ENCODE peak calls at places on chromosome 14, in seven cellular contexts. One of them, this sample, is unnamed. For H3K27me3, the result is how much of the 10 kb centered on the place peaks cover.

GRCh38 chr14:99137001-99137700 is 134.8 kb downstream of the BCL11B start:
- DNase-seq in sigmoid colon: peak
- DNase-seq in ovary: no peak
- DNase-seq in tibial nerve: no peak
- DNase-seq in stomach: peak
- DNase-seq in suprapubic skin: no peak
- DNase-seq in transverse colon: no peak
- DNase-seq in this sample: peak

GRCh38 chr14:50410016-50410530 is 13.4 kb upstream of the CDKL1 start:
- DNase-seq in sigmoid colon: no peak
- DNase-seq in ovary: no peak
- DNase-seq in tibial nerve: no peak
- DNase-seq in stomach: no peak
- DNase-seq in suprapubic skin: no peak
- DNase-seq in transverse colon: no peak
- DNase-seq in this sample: no peak

GRCh38 chr14:105499256-105500035 is 8.4 kb downstream of the TEDC1 start:
- DNase-seq in sigmoid colon: peak
- DNase-seq in ovary: no peak
- DNase-seq in tibial nerve: no peak
- DNase-seq in stomach: no peak
- DNase-seq in suprapubic skin: peak
- DNase-seq in transverse colon: no peak
- DNase-seq in this sample: no peak

GRCh38 chr14:74980746-74981661 is 21.7 kb upstream of the EIF2B2 start:
- DNase-seq in sigmoid colon: no peak
- DNase-seq in ovary: no peak
- DNase-seq in tibial nerve: no peak
- DNase-seq in stomach: no peak
- DNase-seq in suprapubic skin: peak
- DNase-seq in transverse colon: no peak
- DNase-seq in this sample: no peak

GRCh38 chr14:102481791-102482238 is 27.8 kb downstream of the ANKRD9 start:
- DNase-seq in sigmoid colon: peak
- DNase-seq in ovary: no peak
- DNase-seq in tibial nerve: no peak
- DNase-seq in stomach: no peak
- DNase-seq in suprapubic skin: no peak
- DNase-seq in transverse colon: no peak
- DNase-seq in this sample: no peak

GRCh38 chr14:36785511-36785910 is 123.9 kb downstream of the PAX9 start:
- DNase-seq in sigmoid colon: no peak
- DNase-seq in ovary: no peak
- DNase-seq in tibial nerve: no peak
- DNase-seq in stomach: no peak
- DNase-seq in suprapubic skin: no peak
- DNase-seq in transverse colon: no peak
- DNase-seq in this sample: no peak

GRCh38 chr14:99562848-99563748 is 40.9 kb downstream of the CCDC85C start:
- DNase-seq in sigmoid colon: peak
- DNase-seq in ovary: peak
- DNase-seq in tibial nerve: peak
- DNase-seq in stomach: peak
- DNase-seq in suprapubic skin: no peak
- DNase-seq in transverse colon: peak
- DNase-seq in this sample: no peak

GRCh38 chr14:74882103-74882920 is 596 bp downstream of the DLST start:
- DNase-seq in sigmoid colon: peak
- DNase-seq in ovary: no peak
- DNase-seq in tibial nerve: no peak
- DNase-seq in stomach: peak
- DNase-seq in suprapubic skin: peak
- DNase-seq in transverse colon: peak
- DNase-seq in this sample: no peak

GRCh38 chr14:101564819-101565698 is 3.8 kb downstream of the DIO3 start:
- DNase-seq in sigmoid colon: no peak
- DNase-seq in ovary: no peak
- DNase-seq in tibial nerve: no peak
- DNase-seq in stomach: no peak
- DNase-seq in suprapubic skin: no peak
- DNase-seq in transverse colon: no peak
- DNase-seq in this sample: no peak

GRCh38 chr14:37550511-37550910 is 44.5 kb downstream of the FOXA1 start:
- DNase-seq in sigmoid colon: no peak
- DNase-seq in ovary: no peak
- DNase-seq in tibial nerve: no peak
- DNase-seq in stomach: no peak
- DNase-seq in suprapubic skin: no peak
- DNase-seq in transverse colon: no peak
- DNase-seq in this sample: no peak

GRCh38 chr14:92984896-92985295 is 61.9 kb downstream of the CHGA start:
- DNase-seq in sigmoid colon: no peak
- DNase-seq in ovary: peak
- DNase-seq in tibial nerve: no peak
- DNase-seq in stomach: no peak
- DNase-seq in suprapubic skin: no peak
- DNase-seq in transverse colon: no peak
- DNase-seq in this sample: no peak

GRCh38 chr14:48333221-48333910 is 658.0 kb upstream of the MDGA2 start:
- DNase-seq in sigmoid colon: no peak
- DNase-seq in ovary: no peak
- DNase-seq in tibial nerve: no peak
- DNase-seq in stomach: no peak
- DNase-seq in suprapubic skin: no peak
- DNase-seq in transverse colon: no peak
- DNase-seq in this sample: no peak

GRCh38 chr14:97706814-97707213 is 909.6 kb downstream of the VRK1 start:
- DNase-seq in sigmoid colon: no peak
- DNase-seq in ovary: no peak
- DNase-seq in tibial nerve: no peak
- DNase-seq in stomach: no peak
- DNase-seq in suprapubic skin: no peak
- DNase-seq in transverse colon: no peak
- DNase-seq in this sample: peak

GRCh38 chr14:98203421-98203820 is 1068.6 kb downstream of the BCL11B start:
- DNase-seq in sigmoid colon: no peak
- DNase-seq in ovary: no peak
- DNase-seq in tibial nerve: no peak
- DNase-seq in stomach: no peak
- DNase-seq in suprapubic skin: no peak
- DNase-seq in transverse colon: no peak
- DNase-seq in this sample: no peak

GRCh38 chr14:36771256-36771655 is 109.6 kb downstream of the PAX9 start:
- DNase-seq in sigmoid colon: no peak
- DNase-seq in ovary: no peak
- DNase-seq in tibial nerve: no peak
- DNase-seq in stomach: no peak
- DNase-seq in suprapubic skin: no peak
- DNase-seq in transverse colon: peak
- DNase-seq in this sample: no peak

GRCh38 chr14:66074546-66074945 is 411.6 kb upstream of the CCDC196 start:
- DNase-seq in sigmoid colon: no peak
- DNase-seq in ovary: no peak
- DNase-seq in tibial nerve: no peak
- DNase-seq in stomach: no peak
- DNase-seq in suprapubic skin: no peak
- DNase-seq in transverse colon: no peak
- DNase-seq in this sample: no peak

GRCh38 chr14:61342486-61342885 is 21.1 kb downstream of the PRKCH start:
- DNase-seq in sigmoid colon: no peak
- DNase-seq in ovary: no peak
- DNase-seq in tibial nerve: no peak
- DNase-seq in stomach: no peak
- DNase-seq in suprapubic skin: no peak
- DNase-seq in transverse colon: peak
- DNase-seq in this sample: no peak

GRCh38 chr14:66650491-66650911 is 142.6 kb downstream of the GPHN start:
- DNase-seq in sigmoid colon: no peak
- DNase-seq in ovary: no peak
- DNase-seq in tibial nerve: no peak
- DNase-seq in stomach: no peak
- DNase-seq in suprapubic skin: no peak
- DNase-seq in transverse colon: no peak
- DNase-seq in this sample: no peak

GRCh38 chr14:30681752-30682355 is 59.7 kb downstream of the SCFD1 start:
- DNase-seq in sigmoid colon: no peak
- DNase-seq in ovary: no peak
- DNase-seq in tibial nerve: no peak
- DNase-seq in stomach: no peak
- DNase-seq in suprapubic skin: no peak
- DNase-seq in transverse colon: no peak
- DNase-seq in this sample: no peak

GRCh38 chr14:59187802-59188460 is 536 bp upstream of the DAAM1 start:
- DNase-seq in sigmoid colon: peak
- DNase-seq in ovary: no peak
- DNase-seq in tibial nerve: peak
- DNase-seq in stomach: no peak
- DNase-seq in suprapubic skin: peak
- DNase-seq in transverse colon: peak
- DNase-seq in this sample: no peak
- TF ChIP-seq POLR2A in sigmoid colon: peak
- TF ChIP-seq POLR2A in ovary: no peak
- TF ChIP-seq POLR2A in tibial nerve: no peak
- TF ChIP-seq POLR2A in stomach: no peak
- TF ChIP-seq POLR2A in suprapubic skin: no peak
- TF ChIP-seq POLR2A in transverse colon: no peak
- TF ChIP-seq POLR2A in this sample: no peak

DNA sequence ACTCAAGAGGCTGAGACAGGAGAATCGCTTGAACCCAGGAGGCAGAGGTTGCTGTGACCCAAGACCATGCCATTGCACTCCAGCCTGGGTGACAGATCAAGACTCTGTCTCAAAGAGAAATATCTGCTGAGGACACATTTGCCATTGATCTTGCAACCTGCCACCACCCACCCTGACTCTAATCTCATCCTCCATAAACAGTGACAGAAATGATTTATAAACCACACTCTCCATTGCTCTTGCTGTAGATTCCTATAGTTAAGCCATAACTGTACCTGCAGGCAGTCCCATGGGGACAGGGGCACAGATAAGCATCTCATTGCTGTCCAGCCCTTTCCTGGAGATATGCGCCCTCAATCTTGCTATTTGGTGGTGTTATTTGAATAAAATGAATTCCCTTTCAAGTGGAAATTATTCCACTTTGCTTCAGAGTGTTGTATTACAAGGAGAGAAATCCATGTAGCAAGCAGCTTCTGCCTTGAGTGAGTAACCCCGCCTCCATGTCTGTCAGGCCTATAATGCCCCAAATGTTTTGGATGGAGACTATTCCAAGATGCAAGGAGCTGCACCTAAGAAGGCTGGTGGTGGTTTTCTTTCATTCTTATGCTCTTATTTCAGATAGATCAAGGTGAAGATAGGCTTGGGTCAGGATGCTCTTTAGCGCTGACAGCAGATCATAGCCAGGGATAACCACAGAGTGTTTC is 3.0 kb upstream of the ZDHHC22 start:
- DNase-seq in sigmoid colon: peak
- DNase-seq in ovary: no peak
- DNase-seq in tibial nerve: no peak
- DNase-seq in stomach: no peak
- DNase-seq in suprapubic skin: no peak
- DNase-seq in transverse colon: no peak
- DNase-seq in this sample: no peak
- H3K27me3 ChIP-seq in sigmoid colon: half or more
- H3K27me3 ChIP-seq in ovary: under half
- H3K27me3 ChIP-seq in tibial nerve: half or more
- H3K27me3 ChIP-seq in stomach: half or more
- H3K27me3 ChIP-seq in suprapubic skin: half or more
- H3K27me3 ChIP-seq in transverse colon: half or more
- H3K27me3 ChIP-seq in this sample: half or more

GRCh38 chr14:85921241-85921640 is 391.3 kb downstream of the FLRT2 start:
- DNase-seq in sigmoid colon: no peak
- DNase-seq in ovary: no peak
- DNase-seq in tibial nerve: no peak
- DNase-seq in stomach: no peak
- DNase-seq in suprapubic skin: no peak
- DNase-seq in transverse colon: no peak
- DNase-seq in this sample: no peak
- TF ChIP-seq EP300 in sigmoid colon: no peak
- TF ChIP-seq EP300 in ovary: no peak
- TF ChIP-seq EP300 in tibial nerve: no peak
- TF ChIP-seq EP300 in stomach: no peak
- TF ChIP-seq EP300 in suprapubic skin: no peak
- TF ChIP-seq EP300 in transverse colon: no peak
- TF ChIP-seq EP300 in this sample: no peak

GRCh38 chr14:88563845-88564244 is 1.0 kb downstream of the ZC3H14 start:
- DNase-seq in sigmoid colon: no peak
- DNase-seq in ovary: no peak
- DNase-seq in tibial nerve: no peak
- DNase-seq in stomach: no peak
- DNase-seq in suprapubic skin: no peak
- DNase-seq in transverse colon: no peak
- DNase-seq in this sample: no peak

GRCh38 chr14:88565427-88565826 is 2.6 kb downstream of the ZC3H14 start:
- DNase-seq in sigmoid colon: no peak
- DNase-seq in ovary: no peak
- DNase-seq in tibial nerve: no peak
- DNase-seq in stomach: no peak
- DNase-seq in suprapubic skin: no peak
- DNase-seq in transverse colon: no peak
- DNase-seq in this sample: no peak

GRCh38 chr14:88562532-88562830 is 356 bp upstream of the ZC3H14 start:
- DNase-seq in sigmoid colon: no peak
- DNase-seq in ovary: no peak
- DNase-seq in tibial nerve: no peak
- DNase-seq in stomach: no peak
- DNase-seq in suprapubic skin: no peak
- DNase-seq in transverse colon: no peak
- DNase-seq in this sample: no peak

GRCh38 chr14:88559852-88560251 is 3.0 kb upstream of the ZC3H14 start:
- DNase-seq in sigmoid colon: no peak
- DNase-seq in ovary: no peak
- DNase-seq in tibial nerve: no peak
- DNase-seq in stomach: no peak
- DNase-seq in suprapubic skin: no peak
- DNase-seq in transverse colon: no peak
- DNase-seq in this sample: no peak

DNA sequence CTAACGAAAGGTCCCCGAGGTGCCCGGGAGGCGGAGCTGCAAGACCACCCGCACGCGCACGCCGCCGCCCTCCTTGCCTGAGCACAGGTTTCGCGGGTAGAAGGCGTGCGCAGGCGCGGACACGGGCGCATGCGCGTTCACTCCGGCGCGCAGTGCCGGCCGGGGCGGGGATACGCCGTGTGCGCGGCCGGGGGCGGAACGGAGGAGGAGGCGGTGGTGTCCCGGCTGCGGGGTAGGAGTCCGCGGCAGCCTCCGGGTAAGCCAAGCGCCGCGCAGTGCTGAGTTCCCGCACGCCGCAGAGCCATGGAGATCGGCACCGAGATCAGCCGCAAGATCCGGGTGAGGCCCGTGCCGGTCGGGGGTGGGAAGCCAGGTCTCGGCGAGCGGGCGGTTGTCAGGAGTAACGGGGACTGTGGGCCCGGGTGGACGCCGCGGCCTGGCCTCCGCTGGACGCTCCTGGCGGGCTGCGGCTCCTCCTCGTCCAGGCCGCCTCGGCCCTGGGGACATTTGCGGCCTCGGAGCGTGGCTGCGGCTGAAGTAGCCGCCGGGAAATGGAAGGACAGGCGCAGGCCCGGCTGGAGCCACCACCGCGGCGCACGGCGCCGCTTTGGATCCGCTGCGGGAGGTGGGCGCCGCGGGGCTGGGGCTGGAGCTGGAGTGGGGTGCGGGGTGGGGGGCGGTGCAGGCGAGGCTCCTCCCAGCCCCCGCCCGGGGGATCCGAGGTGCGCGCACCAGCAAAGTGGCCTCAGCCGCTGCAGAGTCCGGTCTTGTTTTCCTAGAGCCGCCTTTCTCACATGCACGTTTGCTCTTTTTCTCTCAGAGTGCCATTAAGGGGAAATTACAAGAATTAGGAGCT is at the start of gene ZC3H14:
- DNase-seq in sigmoid colon: peak
- DNase-seq in ovary: peak
- DNase-seq in tibial nerve: peak
- DNase-seq in stomach: peak
- DNase-seq in suprapubic skin: peak
- DNase-seq in transverse colon: peak
- DNase-seq in this sample: peak
- TF ChIP-seq POLR2A in sigmoid colon: peak
- TF ChIP-seq POLR2A in ovary: peak
- TF ChIP-seq POLR2A in tibial nerve: peak
- TF ChIP-seq POLR2A in stomach: no peak
- TF ChIP-seq POLR2A in suprapubic skin: peak
- TF ChIP-seq POLR2A in transverse colon: peak
- TF ChIP-seq POLR2A in this sample: no peak